ENCODE peak calls at places on chromosomes 2 and 18, in six cellular contexts. K is AG20443, R is MV-4-11, I is right cardiac atrium, A is neuronal stem cell, T is HFF-Myc. F is an unnamed sample.

GRCh38 chr18:5543854-5544389 is at the start of gene EPB41L3:
- DNase-seq in K (peak), R (peak), I (peak), A (no peak), T (no peak), F (no peak)

GRCh38 chr2:196166876-196167275 is 4.5 kb downstream of the STK17B start:
- DNase-seq in K (peak), R (peak), I (no peak), A (no peak), T (no peak), F (peak)

GRCh38 chr2:184769038-184769437 is 170.7 kb downstream of the ZNF804A start:
- DNase-seq in K (no peak), R (no peak), I (no peak), A (no peak), T (no peak), F (no peak)

GRCh38 chr18:79947054-79947755 is 4.2 kb downstream of the SLC66A2 start:
- DNase-seq in K (peak), R (no peak), I (no peak), A (no peak), T (no peak), F (no peak)

GRCh38 chr2:132725134-132725533 is 55.1 kb upstream of the LYPD1 start:
- DNase-seq in K (no peak), R (no peak), I (no peak), A (no peak), T (no peak), F (no peak)

GRCh38 chr2:165778187-165778556 is 15.9 kb downstream of the GALNT3 start:
- DNase-seq in K (no peak), R (no peak), I (no peak), A (no peak), T (no peak), F (no peak)

GRCh38 chr2:241802806-241803318 is 6.1 kb upstream of the NEU4 start:
- DNase-seq in K (peak), R (no peak), I (peak), A (no peak), T (no peak), F (no peak)

GRCh38 chr18:75086494-75087034 is 122.4 kb downstream of the PTGR3 start:
- DNase-seq in K (no peak), R (no peak), I (no peak), A (no peak), T (no peak), F (no peak)

GRCh38 chr2:135168119-135168872 is 116.2 kb downstream of the RAB3GAP1 start:
- DNase-seq in K (no peak), R (no peak), I (no peak), A (no peak), T (no peak), F (no peak)

GRCh38 chr18:9876867-9877654 is 8.7 kb upstream of the TXNDC2 start:
- DNase-seq in K (peak), R (peak), I (no peak), A (no peak), T (peak), F (no peak)

GRCh38 chr18:56789004-56789888 is 138.1 kb downstream of the WDR7 start:
- DNase-seq in K (peak), R (peak), I (peak), A (no peak), T (no peak), F (peak)

GRCh38 chr2:176592230-176592629 is 323.0 kb downstream of the MTX2 start:
- DNase-seq in K (no peak), R (no peak), I (no peak), A (no peak), T (no peak), F (no peak)

GRCh38 chr2:195533771-195534642 is 123.0 kb upstream of the SLC39A10 start:
- DNase-seq in K (peak), R (peak), I (peak), A (no peak), T (peak), F (peak)

GRCh38 chr2:44747794-44748193 is 193.7 kb upstream of the SIX3 start:
- DNase-seq in K (no peak), R (no peak), I (no peak), A (no peak), T (no peak), F (no peak)

GRCh38 chr2:144102386-144102785 is 417.5 kb downstream of the ZEB2 start:
- DNase-seq in K (no peak), R (no peak), I (no peak), A (no peak), T (no peak), F (no peak)

GRCh38 chr2:42775186-42775585 is 11.3 kb upstream of the OXER1 start:
- DNase-seq in K (no peak), R (no peak), I (no peak), A (no peak), T (no peak), F (no peak)

GRCh38 chr2:236136483-236136882 is 31.7 kb downstream of the GBX2 start:
- DNase-seq in K (no peak), R (no peak), I (no peak), A (no peak), T (no peak), F (no peak)

GRCh38 chr2:192159215-192159614 is 35.5 kb downstream of the TMEFF2 start:
- DNase-seq in K (no peak), R (no peak), I (no peak), A (no peak), T (no peak), F (no peak)

GRCh38 chr18:49625021-49625691 is 63.3 kb downstream of the LIPG start:
- DNase-seq in K (peak), R (no peak), I (no peak), A (no peak), T (no peak), F (no peak)

GRCh38 chr2:71453404-71454220 is at the start of gene DYSF:
- DNase-seq in K (peak), R (no peak), I (peak), A (peak), T (no peak), F (no peak)

GRCh38 chr2:168645696-168646095 is 156.7 kb upstream of the NOSTRIN start:
- DNase-seq in K (no peak), R (no peak), I (no peak), A (no peak), T (no peak), F (no peak)

GRCh38 chr2:165455940-165456479 is 13.5 kb upstream of the CSRNP3 start:
- DNase-seq in K (no peak), R (no peak), I (no peak), A (no peak), T (no peak), F (no peak)

GRCh38 chr2:217121565-217121964 is 261.7 kb upstream of the TNP1 start:
- DNase-seq in K (no peak), R (no peak), I (no peak), A (no peak), T (no peak), F (no peak)

GRCh38 chr18:28175047-28175929 is 1.6 kb downstream of the CDH2 start:
- DNase-seq in K (peak), R (no peak), I (peak), A (peak), T (no peak), F (peak)

GRCh38 chr2:66414896-66415295 is 20.0 kb upstream of the MEIS1 start:
- DNase-seq in K (no peak), R (no peak), I (no peak), A (no peak), T (no peak), F (no peak)

GRCh38 chr2:149645391-149645790 is 57.8 kb upstream of the MMADHC start:
- DNase-seq in K (peak), R (no peak), I (no peak), A (no peak), T (peak), F (no peak)

GRCh38 chr2:238286551-238286950 is 1.9 kb downstream of the PER2 start:
- DNase-seq in K (peak), R (peak), I (peak), A (no peak), T (peak), F (no peak)

GRCh38 chr18:24876266-24876665 is 415.8 kb downstream of the HRH4 start:
- DNase-seq in K (peak), R (no peak), I (no peak), A (no peak), T (no peak), F (no peak)

GRCh38 chr2:200068642-200069041 is 113.3 kb downstream of the MAIP1 start:
- DNase-seq in K (no peak), R (no peak), I (no peak), A (no peak), T (no peak), F (no peak)

GRCh38 chr18:37564796-37565137 is 831 bp downstream of the CELF4 start:
- DNase-seq in K (peak), R (no peak), I (peak), A (peak), T (peak), F (peak)

GRCh38 chr2:100752628-100753333 is 67.2 kb upstream of the NPAS2 start:
- DNase-seq in K (peak), R (peak), I (no peak), A (no peak), T (no peak), F (no peak)

GRCh38 chr18:10051877-10052631 is 138.2 kb downstream of the VAPA start:
- DNase-seq in K (peak), R (no peak), I (peak), A (no peak), T (peak), F (no peak)

GRCh38 chr2:10798783-10799182 is 13.8 kb downstream of the PDIA6 start:
- DNase-seq in K (no peak), R (no peak), I (no peak), A (no peak), T (no peak), F (no peak)

GRCh38 chr2:38754049-38754448 is 2.9 kb upstream of the SRSF7 start:
- DNase-seq in K (no peak), R (no peak), I (no peak), A (no peak), T (no peak), F (no peak)

GRCh38 chr2:191657977-191658376 is 20.0 kb upstream of the NABP1 start:
- DNase-seq in K (peak), R (no peak), I (no peak), A (no peak), T (no peak), F (no peak)

GRCh38 chr2:10916953-10917352 is 5.2 kb downstream of the KCNF1 start:
- DNase-seq in K (no peak), R (no peak), I (no peak), A (no peak), T (no peak), F (no peak)

GRCh38 chr2:218399391-218400166 is at the start of gene CTDSP1:
- DNase-seq in K (peak), R (peak), I (peak), A (peak), T (peak), F (peak)